ENCODE peak calls at places on chromosomes 6 and 20, in seven cellular contexts. N is HCT116, Y is sigmoid colon, P is GM23338, T is H1, S is spleen, Q is breast epithelium. J is an unnamed sample.

GRCh38 chr20:22808628-22809027 is 224.3 kb upstream of the FOXA2 start:
- DNase-seq in S (no peak), P (no peak), N (no peak), Y (no peak), Q (no peak), T (no peak), J (no peak)

GRCh38 chr20:35953411-35954199 is 697 bp downstream of the SCAND1 start:
- DNase-seq in N (no peak), S (peak; percentile 95), Y (peak; percentile 77), T (no peak), Q (peak; percentile 61), P (peak; percentile 57), J (peak; percentile 43)

GRCh38 chr6:167898673-167899311 is 72.1 kb downstream of the AFDN start:
- DNase-seq in Q (no peak), N (no peak), P (peak; percentile 72), Y (no peak), T (no peak), S (no peak), J (no peak)

GRCh38 chr6:15312500-15312899 is 66.6 kb downstream of the JARID2 start:
- DNase-seq in Q (no peak), N (no peak), P (no peak), T (no peak), S (no peak), Y (no peak), J (no peak)

GRCh38 chr20:58697867-58698703 is 5.5 kb downstream of the NPEPL1 start:
- DNase-seq in S (peak; percentile 60), Q (no peak), Y (peak; percentile 60), N (no peak), P (no peak), T (no peak), J (no peak)

GRCh38 chr6:148417045-148417444 is 74.4 kb downstream of the SASH1 start:
- DNase-seq in Y (no peak), P (no peak), S (no peak), N (no peak), Q (no peak), T (no peak), J (no peak)

GRCh38 chr6:5080574-5080973 is 4.6 kb upstream of the PPP1R3G start:
- DNase-seq in Y (no peak), T (no peak), Q (no peak), P (no peak), N (no peak), S (no peak), J (no peak)

GRCh38 chr6:139020689-139021088 is 7.9 kb upstream of the ABRACL start:
- DNase-seq in P (no peak), Y (no peak), T (no peak), Q (no peak), S (no peak), N (no peak), J (no peak)

GRCh38 chr6:93272201-93272600 is 147.2 kb downstream of the EPHA7 start:
- DNase-seq in P (no peak), Q (no peak), T (no peak), S (no peak), Y (no peak), N (no peak), J (no peak)

GRCh38 chr6:2611092-2611491 is 139.6 kb downstream of the MYLK4 start:
- DNase-seq in Y (no peak), N (no peak), S (no peak), T (no peak), Q (no peak), P (no peak), J (no peak)

GRCh38 chr20:13220857-13221297 is at the start of gene ISM1:
- DNase-seq in Y (no peak), P (peak; percentile 30), S (peak; percentile 69), N (no peak), Q (no peak), T (no peak), J (no peak)

GRCh38 chr6:35386989-35387388 is 44.6 kb downstream of the PPARD start:
- DNase-seq in N (no peak), T (no peak), S (no peak), P (no peak), Y (no peak), Q (no peak), J (no peak)

GRCh38 chr6:26157838-26158580 is 70.8 kb downstream of the HFE start:
- DNase-seq in P (peak; percentile 97), Y (peak; percentile 95), Q (peak; percentile 87), S (peak; percentile 95), N (peak; percentile 99), T (peak; percentile 82), J (peak; percentile 90)

GRCh38 chr20:34579191-34579661 is 20.7 kb downstream of the MAP1LC3A start:
- DNase-seq in T (no peak), P (no peak), S (no peak), N (peak; percentile 28), Q (no peak), Y (no peak), J (no peak)

GRCh38 chr6:12813321-12813720 is 96.8 kb downstream of the PHACTR1 start:
- DNase-seq in T (no peak), P (no peak), Q (no peak), Y (no peak), N (no peak), S (no peak), J (no peak)

GRCh38 chr20:21435576-21435975 is 38.2 kb upstream of the NKX2-4 start:
- DNase-seq in N (no peak), T (no peak), S (no peak), P (peak; percentile 41), Q (no peak), Y (no peak), J (no peak)

GRCh38 chr6:135722679-135723078 is 128.8 kb upstream of the PDE7B start:
- DNase-seq in T (no peak), Q (no peak), N (peak; percentile 86), S (no peak), Y (no peak), P (no peak), J (no peak)

GRCh38 chr6:135722182-135722581 is 129.3 kb upstream of the PDE7B start:
- DNase-seq in P (no peak), T (no peak), S (no peak), Y (no peak), Q (no peak), N (no peak), J (no peak)
- H3K27ac ChIP-seq in P (no peak overlapping the region), T (no peak overlapping the region), S (no peak overlapping the region), Y (no peak overlapping the region), Q (no peak overlapping the region), N (peak overlapping the region; percentile 58), J (no peak overlapping the region)

GRCh38 chr6:34242252-34243130 is 5.8 kb downstream of the HMGA1 start:
- DNase-seq in N (no peak), P (no peak), T (no peak), S (peak; percentile 66), Y (peak; percentile 47), Q (peak; percentile 36), J (no peak)
- TF ChIP-seq POLR2AphosphoS5 in N (peak; percentile 12), P (peak; percentile 22), T (no peak), S (no peak), Y (no peak), Q (no peak), J (no peak)

GRCh38 chr6:105803439-105803838 is 282.7 kb upstream of the PRDM1 start:
- DNase-seq in T (no peak), N (no peak), S (no peak), P (no peak), Y (no peak), Q (no peak), J (no peak)
- H3K27ac ChIP-seq in T (no peak overlapping the region), N (no peak overlapping the region), S (no peak overlapping the region), P (no peak overlapping the region), Y (no peak overlapping the region), Q (peak overlapping the region; percentile 27), J (no peak overlapping the region)

DNA sequence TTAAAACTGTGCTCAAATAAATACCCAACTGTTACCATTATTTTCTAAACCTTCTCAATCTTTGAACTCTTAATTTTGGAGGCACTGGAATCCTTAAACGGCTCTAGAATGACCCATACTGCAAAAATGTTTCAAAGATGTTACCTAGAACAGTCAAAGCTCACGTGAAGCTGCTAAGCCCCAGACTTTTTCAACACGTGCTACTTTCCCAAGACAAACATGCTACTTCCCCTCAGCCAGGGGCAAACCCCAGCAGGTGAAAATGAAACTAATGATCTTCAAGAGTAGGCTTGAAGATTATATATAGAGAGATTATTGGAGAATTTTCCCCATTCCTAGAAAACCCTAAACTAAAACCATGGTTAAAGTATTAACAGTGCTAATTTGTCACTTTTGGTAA is 28.1 kb downstream of the HUS1B start:
- DNase-seq in S (no peak), T (no peak), P (no peak), N (no peak), Y (no peak), Q (no peak), J (no peak)
- TF ChIP-seq POLR2AphosphoS5 in S (no peak), T (no peak), P (no peak), N (no peak), Y (no peak), Q (no peak), J (no peak)

DNA sequence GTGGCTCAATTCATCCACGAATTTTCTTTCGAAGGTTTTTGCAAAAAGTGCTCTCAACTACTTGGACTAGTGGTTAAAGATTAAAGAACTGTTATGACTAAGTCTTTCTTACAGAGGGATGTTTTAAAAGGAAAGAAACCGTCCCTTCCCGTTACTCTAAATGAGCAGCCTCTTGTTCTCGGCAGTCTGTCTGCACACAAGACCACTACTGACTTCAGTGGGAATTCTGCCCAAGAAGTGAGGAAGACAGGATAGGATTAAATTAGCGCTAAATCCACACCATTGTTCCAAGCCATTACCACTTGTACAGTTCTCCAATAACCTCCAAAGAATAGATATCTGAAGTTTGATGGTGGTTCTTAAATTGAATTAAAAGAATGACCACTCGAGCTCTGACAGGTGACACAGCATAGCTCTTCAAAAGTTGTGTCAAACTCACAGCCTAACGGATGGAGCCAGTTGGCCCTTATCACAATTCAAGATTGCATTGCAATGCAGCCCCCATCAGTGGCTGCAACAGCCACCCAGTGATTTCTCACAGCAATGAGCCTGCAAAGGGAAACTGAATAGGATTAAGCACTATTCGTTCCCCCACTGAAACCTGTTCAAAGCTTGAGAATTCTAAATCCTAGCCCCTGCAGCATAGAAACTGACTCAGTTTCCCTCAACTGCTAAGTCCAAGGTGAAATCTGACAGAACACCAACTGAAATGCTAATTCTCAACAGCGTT is 1.8 kb downstream of the EPB41L2 start:
- DNase-seq in Y (no peak), T (no peak), N (no peak), Q (no peak), S (no peak), P (no peak), J (no peak)
- H3K27ac ChIP-seq in Y (peak overlapping the region; percentile 81), T (no peak overlapping the region), N (no peak overlapping the region), Q (peak overlapping the region; percentile 81), S (peak overlapping the region; percentile 83), P (no peak overlapping the region), J (peak overlapping the region; percentile 86)

DNA sequence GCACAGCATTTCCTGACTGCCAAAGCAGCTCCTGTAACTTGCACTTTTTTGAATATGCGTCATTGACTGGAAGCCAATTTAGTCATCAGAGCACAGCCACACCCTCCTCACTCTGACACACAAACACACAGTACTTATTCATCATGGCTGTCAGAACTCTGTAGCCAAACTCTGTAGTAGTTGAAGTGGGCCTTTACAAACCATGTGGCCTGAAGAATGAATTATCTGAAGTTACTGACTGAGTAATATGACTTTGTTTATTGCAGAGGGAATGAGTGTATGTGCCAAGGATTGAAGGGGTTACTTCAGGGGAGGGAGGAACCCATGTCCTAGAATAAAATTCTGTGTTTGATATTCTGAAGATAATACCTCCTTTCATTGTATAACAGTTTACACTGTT is 102.7 kb downstream of the FIG4 start:
- DNase-seq in Y (no peak), T (no peak), S (no peak), Q (no peak), P (no peak), N (peak; percentile 83), J (no peak)
- TF ChIP-seq POLR2AphosphoS5 in Y (peak; percentile 47), T (no peak), S (no peak), Q (no peak), P (no peak), N (no peak), J (peak; percentile 67)

GRCh38 chr6:123640567-123641187 is 3.9 kb upstream of the TRDN start:
- DNase-seq in Y (no peak), P (peak; percentile 15), T (no peak), S (no peak), N (no peak), Q (no peak), J (no peak)
- H3K27ac ChIP-seq in Y (no peak overlapping the region), P (no peak overlapping the region), T (no peak overlapping the region), S (no peak overlapping the region), N (no peak overlapping the region), Q (no peak overlapping the region), J (no peak overlapping the region)

J was measured in upper lobe of left lung.